ENCODE peak calls at places on chromosomes 11 and 22, in eight cellular contexts. One of them, this sample, is unnamed. For H3K36me3, the result is how much of the 10 kb centered on the place peaks cover.

GRCh38 chr22:30182365-30182764 is 64.2 kb downstream of the LIF start:
- DNase-seq in heart left ventricle: no peak
- DNase-seq in uterus: no peak
- DNase-seq in bronchial epithelial cell: no peak
- DNase-seq in right atrium auricular region: no peak
- DNase-seq in fibroblast of lung: peak
- DNase-seq in body of pancreas: no peak
- DNase-seq in esophagus muscularis mucosa: no peak
- DNase-seq in this sample: no peak

GRCh38 chr11:68998390-68998911 is 14.6 kb downstream of the MRGPRF start:
- DNase-seq in bronchial epithelial cell: no peak
- DNase-seq in uterus: no peak
- DNase-seq in fibroblast of lung: peak
- DNase-seq in right atrium auricular region: no peak
- DNase-seq in heart left ventricle: no peak
- DNase-seq in body of pancreas: no peak
- DNase-seq in esophagus muscularis mucosa: no peak
- DNase-seq in this sample: peak

GRCh38 chr22:37162221-37163095 is 12.7 kb upstream of the IL2RB start:
- DNase-seq in bronchial epithelial cell: no peak
- DNase-seq in esophagus muscularis mucosa: no peak
- DNase-seq in heart left ventricle: no peak
- DNase-seq in fibroblast of lung: no peak
- DNase-seq in uterus: no peak
- DNase-seq in right atrium auricular region: no peak
- DNase-seq in body of pancreas: no peak
- DNase-seq in this sample: no peak

GRCh38 chr22:37095113-37095512 is 14.4 kb downstream of the TMPRSS6 start:
- DNase-seq in esophagus muscularis mucosa: no peak
- DNase-seq in fibroblast of lung: no peak
- DNase-seq in bronchial epithelial cell: no peak
- DNase-seq in body of pancreas: no peak
- DNase-seq in uterus: no peak
- DNase-seq in right atrium auricular region: no peak
- DNase-seq in heart left ventricle: no peak
- DNase-seq in this sample: no peak

GRCh38 chr22:25405854-25406509 is 158.5 kb upstream of the GRK3 start:
- DNase-seq in heart left ventricle: no peak
- DNase-seq in uterus: no peak
- DNase-seq in bronchial epithelial cell: no peak
- DNase-seq in fibroblast of lung: no peak
- DNase-seq in body of pancreas: no peak
- DNase-seq in right atrium auricular region: no peak
- DNase-seq in esophagus muscularis mucosa: no peak
- DNase-seq in this sample: no peak

GRCh38 chr11:101880208-101880607 is 34.6 kb upstream of the CEP126 start:
- DNase-seq in uterus: no peak
- DNase-seq in esophagus muscularis mucosa: no peak
- DNase-seq in fibroblast of lung: peak
- DNase-seq in heart left ventricle: no peak
- DNase-seq in bronchial epithelial cell: peak
- DNase-seq in body of pancreas: peak
- DNase-seq in right atrium auricular region: no peak
- DNase-seq in this sample: peak

GRCh38 chr11:94800394-94800793 is 32.2 kb downstream of the AMOTL1 start:
- DNase-seq in fibroblast of lung: peak
- DNase-seq in body of pancreas: peak
- DNase-seq in esophagus muscularis mucosa: no peak
- DNase-seq in right atrium auricular region: peak
- DNase-seq in uterus: peak
- DNase-seq in bronchial epithelial cell: no peak
- DNase-seq in heart left ventricle: peak
- DNase-seq in this sample: no peak

GRCh38 chr22:45671051-45671782 is 417 bp upstream of the ATXN10 start:
- DNase-seq in right atrium auricular region: peak
- DNase-seq in bronchial epithelial cell: no peak
- DNase-seq in uterus: peak
- DNase-seq in fibroblast of lung: no peak
- DNase-seq in body of pancreas: no peak
- DNase-seq in heart left ventricle: no peak
- DNase-seq in esophagus muscularis mucosa: no peak
- DNase-seq in this sample: peak

GRCh38 chr11:7575841-7576451 is 62.1 kb downstream of the PPFIBP2 start:
- DNase-seq in fibroblast of lung: no peak
- DNase-seq in bronchial epithelial cell: peak
- DNase-seq in heart left ventricle: peak
- DNase-seq in right atrium auricular region: no peak
- DNase-seq in body of pancreas: no peak
- DNase-seq in esophagus muscularis mucosa: no peak
- DNase-seq in uterus: no peak
- DNase-seq in this sample: peak

GRCh38 chr11:69657456-69657910 is 16.5 kb downstream of the CCND1 start:
- DNase-seq in right atrium auricular region: no peak
- DNase-seq in uterus: no peak
- DNase-seq in heart left ventricle: no peak
- DNase-seq in body of pancreas: no peak
- DNase-seq in bronchial epithelial cell: no peak
- DNase-seq in esophagus muscularis mucosa: no peak
- DNase-seq in fibroblast of lung: no peak
- DNase-seq in this sample: no peak

GRCh38 chr11:113147249-113147648 is 167.1 kb upstream of the TTC12 start:
- DNase-seq in body of pancreas: no peak
- DNase-seq in fibroblast of lung: no peak
- DNase-seq in right atrium auricular region: no peak
- DNase-seq in esophagus muscularis mucosa: no peak
- DNase-seq in heart left ventricle: no peak
- DNase-seq in bronchial epithelial cell: no peak
- DNase-seq in uterus: no peak
- DNase-seq in this sample: no peak

GRCh38 chr11:108733479-108734116 is 68.7 kb downstream of the DDX10 start:
- DNase-seq in body of pancreas: peak
- DNase-seq in heart left ventricle: peak
- DNase-seq in bronchial epithelial cell: peak
- DNase-seq in fibroblast of lung: peak
- DNase-seq in right atrium auricular region: no peak
- DNase-seq in esophagus muscularis mucosa: no peak
- DNase-seq in uterus: no peak
- DNase-seq in this sample: no peak

GRCh38 chr22:46660604-46661201 is 40.5 kb downstream of the GRAMD4 start:
- DNase-seq in fibroblast of lung: no peak
- DNase-seq in heart left ventricle: no peak
- DNase-seq in esophagus muscularis mucosa: no peak
- DNase-seq in right atrium auricular region: no peak
- DNase-seq in bronchial epithelial cell: no peak
- DNase-seq in uterus: no peak
- DNase-seq in body of pancreas: peak
- DNase-seq in this sample: no peak

GRCh38 chr11:476416-476815 is 26.3 kb downstream of the PTDSS2 start:
- DNase-seq in heart left ventricle: no peak
- DNase-seq in right atrium auricular region: no peak
- DNase-seq in fibroblast of lung: no peak
- DNase-seq in body of pancreas: no peak
- DNase-seq in uterus: no peak
- DNase-seq in esophagus muscularis mucosa: no peak
- DNase-seq in bronchial epithelial cell: no peak
- DNase-seq in this sample: no peak

GRCh38 chr22:36790648-36791047 is 14.7 kb upstream of the IFT27 start:
- DNase-seq in esophagus muscularis mucosa: no peak
- DNase-seq in heart left ventricle: no peak
- DNase-seq in fibroblast of lung: no peak
- DNase-seq in body of pancreas: no peak
- DNase-seq in right atrium auricular region: no peak
- DNase-seq in uterus: no peak
- DNase-seq in bronchial epithelial cell: no peak
- DNase-seq in this sample: no peak

GRCh38 chr11:65817312-65817814 is 16.4 kb upstream of the SNX32 start:
- DNase-seq in body of pancreas: no peak
- DNase-seq in heart left ventricle: no peak
- DNase-seq in uterus: no peak
- DNase-seq in fibroblast of lung: no peak
- DNase-seq in bronchial epithelial cell: no peak
- DNase-seq in esophagus muscularis mucosa: no peak
- DNase-seq in right atrium auricular region: no peak
- DNase-seq in this sample: peak

GRCh38 chr11:78063440-78064181 is at the start of gene THRSP:
- DNase-seq in uterus: peak
- DNase-seq in body of pancreas: no peak
- DNase-seq in esophagus muscularis mucosa: no peak
- DNase-seq in heart left ventricle: no peak
- DNase-seq in bronchial epithelial cell: no peak
- DNase-seq in fibroblast of lung: no peak
- DNase-seq in right atrium auricular region: no peak
- DNase-seq in this sample: no peak

GRCh38 chr11:124799384-124800225 is 601 bp downstream of the MSANTD2 start:
- DNase-seq in right atrium auricular region: no peak
- DNase-seq in uterus: no peak
- DNase-seq in fibroblast of lung: peak
- DNase-seq in body of pancreas: peak
- DNase-seq in heart left ventricle: peak
- DNase-seq in bronchial epithelial cell: no peak
- DNase-seq in esophagus muscularis mucosa: no peak
- DNase-seq in this sample: peak

GRCh38 chr22:31099386-31099785 is 8.0 kb downstream of the SELENOM start:
- DNase-seq in uterus: no peak
- DNase-seq in fibroblast of lung: no peak
- DNase-seq in right atrium auricular region: no peak
- DNase-seq in bronchial epithelial cell: no peak
- DNase-seq in body of pancreas: no peak
- DNase-seq in heart left ventricle: no peak
- DNase-seq in esophagus muscularis mucosa: no peak
- DNase-seq in this sample: no peak

GRCh38 chr22:20775342-20775895 is 1.5 kb downstream of the SERPIND1 start:
- DNase-seq in heart left ventricle: no peak
- DNase-seq in esophagus muscularis mucosa: no peak
- DNase-seq in uterus: no peak
- DNase-seq in fibroblast of lung: no peak
- DNase-seq in body of pancreas: no peak
- DNase-seq in right atrium auricular region: no peak
- DNase-seq in bronchial epithelial cell: no peak
- DNase-seq in this sample: no peak
- H3K36me3 ChIP-seq in heart left ventricle: under half
- H3K36me3 ChIP-seq in esophagus muscularis mucosa: under half
- H3K36me3 ChIP-seq in uterus: under half
- H3K36me3 ChIP-seq in fibroblast of lung: under half
- H3K36me3 ChIP-seq in body of pancreas: under half
- H3K36me3 ChIP-seq in right atrium auricular region: under half
- H3K36me3 ChIP-seq in bronchial epithelial cell: under half
- H3K36me3 ChIP-seq in this sample: under half

GRCh38 chr11:37504925-37505324 is 906.9 kb upstream of the RAG2 start:
- DNase-seq in heart left ventricle: no peak
- DNase-seq in uterus: no peak
- DNase-seq in fibroblast of lung: peak
- DNase-seq in esophagus muscularis mucosa: no peak
- DNase-seq in body of pancreas: no peak
- DNase-seq in right atrium auricular region: no peak
- DNase-seq in bronchial epithelial cell: peak
- DNase-seq in this sample: peak
- H3K4me3 ChIP-seq in heart left ventricle: no peak
- H3K4me3 ChIP-seq in uterus: no peak
- H3K4me3 ChIP-seq in fibroblast of lung: no peak
- H3K4me3 ChIP-seq in esophagus muscularis mucosa: no peak
- H3K4me3 ChIP-seq in body of pancreas: no peak
- H3K4me3 ChIP-seq in right atrium auricular region: no peak
- H3K4me3 ChIP-seq in bronchial epithelial cell: no peak
- H3K4me3 ChIP-seq in this sample: no peak

GRCh38 chr11:63713776-63714175 is 32.5 kb downstream of the RTN3 start:
- DNase-seq in uterus: peak
- DNase-seq in fibroblast of lung: no peak
- DNase-seq in heart left ventricle: no peak
- DNase-seq in bronchial epithelial cell: no peak
- DNase-seq in body of pancreas: no peak
- DNase-seq in esophagus muscularis mucosa: no peak
- DNase-seq in right atrium auricular region: no peak
- DNase-seq in this sample: no peak

GRCh38 chr11:63709336-63709735 is 28.0 kb downstream of the RTN3 start:
- DNase-seq in fibroblast of lung: peak
- DNase-seq in esophagus muscularis mucosa: no peak
- DNase-seq in body of pancreas: no peak
- DNase-seq in heart left ventricle: no peak
- DNase-seq in right atrium auricular region: no peak
- DNase-seq in bronchial epithelial cell: no peak
- DNase-seq in uterus: no peak
- DNase-seq in this sample: no peak

GRCh38 chr11:63711838-63712237 is 30.5 kb downstream of the RTN3 start:
- DNase-seq in fibroblast of lung: no peak
- DNase-seq in right atrium auricular region: no peak
- DNase-seq in uterus: no peak
- DNase-seq in bronchial epithelial cell: no peak
- DNase-seq in body of pancreas: no peak
- DNase-seq in esophagus muscularis mucosa: no peak
- DNase-seq in heart left ventricle: no peak
- DNase-seq in this sample: no peak

GRCh38 chr11:63708764-63709163 is 27.5 kb downstream of the RTN3 start:
- DNase-seq in body of pancreas: no peak
- DNase-seq in esophagus muscularis mucosa: no peak
- DNase-seq in heart left ventricle: no peak
- DNase-seq in uterus: no peak
- DNase-seq in right atrium auricular region: no peak
- DNase-seq in bronchial epithelial cell: no peak
- DNase-seq in fibroblast of lung: no peak
- DNase-seq in this sample: no peak

GRCh38 chr11:63710476-63711217 is 29.3 kb downstream of the RTN3 start:
- DNase-seq in uterus: peak
- DNase-seq in body of pancreas: no peak
- DNase-seq in fibroblast of lung: peak
- DNase-seq in heart left ventricle: no peak
- DNase-seq in esophagus muscularis mucosa: no peak
- DNase-seq in right atrium auricular region: no peak
- DNase-seq in bronchial epithelial cell: no peak
- DNase-seq in this sample: peak
- TF ChIP-seq CTCF in uterus: peak
- TF ChIP-seq CTCF in body of pancreas: no peak
- TF ChIP-seq CTCF in fibroblast of lung: peak
- TF ChIP-seq CTCF in heart left ventricle: peak
- TF ChIP-seq CTCF in esophagus muscularis mucosa: no peak
- TF ChIP-seq CTCF in right atrium auricular region: no peak
- TF ChIP-seq CTCF in bronchial epithelial cell: no peak
- TF ChIP-seq CTCF in this sample: peak

DNA sequence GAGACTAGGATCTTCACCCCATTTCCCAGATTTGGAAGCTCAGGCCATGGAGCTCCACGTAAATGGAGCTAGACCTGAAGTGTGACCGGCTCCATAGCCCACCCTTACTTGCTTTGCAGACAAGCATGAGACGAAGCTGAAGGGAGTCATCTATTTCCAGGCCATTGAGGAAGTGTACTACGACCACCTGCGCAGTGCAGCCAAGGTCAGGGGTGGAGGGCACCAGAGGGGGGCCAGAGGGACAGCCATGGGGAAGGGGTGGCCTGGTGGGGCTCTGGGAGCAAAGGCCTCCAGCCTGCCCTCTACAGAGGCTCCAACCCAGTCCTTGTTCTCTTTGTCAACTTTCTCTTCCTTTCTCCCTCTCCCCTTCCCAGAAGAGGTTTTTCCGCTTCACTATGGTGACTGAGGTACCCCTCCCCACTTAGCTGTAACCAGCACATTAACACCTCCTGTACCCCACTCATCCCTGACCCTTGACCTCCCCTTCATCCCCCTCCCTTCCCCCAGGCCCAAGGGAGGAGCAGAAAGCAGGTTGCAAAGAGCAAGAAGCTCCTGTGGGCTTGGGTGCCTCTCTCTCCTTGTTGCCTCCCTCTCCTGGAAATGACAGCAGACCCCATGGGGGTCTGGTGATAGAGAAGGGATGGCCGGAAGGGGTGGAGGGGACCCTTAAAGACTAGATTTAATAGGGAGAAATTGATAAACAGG is 23.8 kb downstream of the TREH start:
- DNase-seq in body of pancreas: no peak
- DNase-seq in right atrium auricular region: no peak
- DNase-seq in uterus: no peak
- DNase-seq in fibroblast of lung: no peak
- DNase-seq in bronchial epithelial cell: no peak
- DNase-seq in heart left ventricle: no peak
- DNase-seq in esophagus muscularis mucosa: no peak
- DNase-seq in this sample: no peak
- H3K36me3 ChIP-seq in body of pancreas: under half
- H3K36me3 ChIP-seq in right atrium auricular region: half or more
- H3K36me3 ChIP-seq in uterus: under half
- H3K36me3 ChIP-seq in fibroblast of lung: under half
- H3K36me3 ChIP-seq in bronchial epithelial cell: under half
- H3K36me3 ChIP-seq in heart left ventricle: half or more
- H3K36me3 ChIP-seq in esophagus muscularis mucosa: half or more
- H3K36me3 ChIP-seq in this sample: under half